ENCODE peak calls at places on chromosomes 1 and 21, in six cellular contexts. U, C, X, D, L and R are unnamed samples. For H3K4me1, the result is how much of the 10 kb centered on the place peaks cover.

GRCh38 chr1:212545941-212546638 is 62.5 kb upstream of the ATF3 start:
- DNase-seq in U (peak), C (no peak), X (no peak), D (no peak), L (peak), R (no peak)

GRCh38 chr1:85359874-85360708 is 83.7 kb upstream of the BCL10 start:
- DNase-seq in U (no peak), C (no peak), X (no peak), D (no peak), L (peak), R (no peak)

GRCh38 chr21:43622796-43623195 is 36.5 kb downstream of the HSF2BP start:
- DNase-seq in U (no peak), C (no peak), X (no peak), D (no peak), L (no peak), R (no peak)

GRCh38 chr1:236175642-236176336 is 33.5 kb downstream of the GPR137B start:
- DNase-seq in U (no peak), C (peak), X (no peak), D (no peak), L (no peak), R (no peak)

GRCh38 chr1:230066466-230067404 is at the start of gene GALNT2:
- DNase-seq in U (peak), C (peak), X (peak), D (peak), L (peak), R (peak)

GRCh38 chr21:20258542-20258941 is 739.7 kb upstream of the NCAM2 start:
- DNase-seq in U (no peak), C (no peak), X (no peak), D (no peak), L (no peak), R (no peak)

GRCh38 chr1:77100870-77101269 is 118.4 kb downstream of the PIGK start:
- DNase-seq in U (no peak), C (no peak), X (no peak), D (no peak), L (no peak), R (no peak)

GRCh38 chr1:62746086-62746808 is 37.7 kb upstream of the ATG4C start:
- DNase-seq in U (no peak), C (peak), X (no peak), D (no peak), L (peak), R (no peak)

GRCh38 chr1:12344611-12345299 is 114.9 kb downstream of the VPS13D start:
- DNase-seq in U (no peak), C (peak), X (no peak), D (no peak), L (peak), R (peak)

GRCh38 chr1:198637157-198637556 is 1.7 kb upstream of the PTPRC start:
- DNase-seq in U (no peak), C (peak), X (no peak), D (no peak), L (no peak), R (no peak)

GRCh38 chr1:198636391-198636790 is 2.4 kb upstream of the PTPRC start:
- DNase-seq in U (no peak), C (no peak), X (no peak), D (no peak), L (no peak), R (no peak)

GRCh38 chr1:198638441-198638840 is 399 bp upstream of the PTPRC start:
- DNase-seq in U (no peak), C (peak), X (no peak), D (no peak), L (no peak), R (no peak)

GRCh38 chr1:198638894-198639319 is at the start of gene PTPRC:
- DNase-seq in U (no peak), C (peak), X (no peak), D (no peak), L (no peak), R (no peak)

DNA sequence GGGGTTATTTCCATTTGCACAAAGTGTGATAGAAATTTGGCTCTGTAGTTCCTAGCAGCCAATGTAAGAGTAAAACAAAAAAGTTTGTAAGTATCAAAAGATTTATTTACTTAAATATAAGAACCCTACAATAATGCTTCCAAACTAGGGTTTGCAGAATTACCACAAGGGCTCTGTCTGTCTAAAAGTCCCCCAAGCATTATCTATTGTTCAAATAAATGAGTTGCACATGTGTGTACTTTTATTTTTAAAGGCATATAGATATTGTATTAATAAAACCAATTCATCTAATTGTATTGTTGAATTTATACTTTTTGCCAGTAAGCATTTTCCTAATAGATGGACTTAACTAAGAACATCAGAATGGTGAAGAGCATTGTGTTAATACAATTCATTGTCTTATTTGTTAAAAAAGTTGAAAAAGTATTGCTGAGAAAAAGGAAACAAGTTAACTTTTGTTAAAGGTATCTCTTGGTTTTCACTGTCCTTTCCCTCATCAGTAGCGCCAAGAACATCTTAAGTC is 864 bp upstream of the PTPRC start:
- DNase-seq in U (no peak), C (no peak), X (no peak), D (no peak), L (no peak), R (no peak)
- H3K4me1 ChIP-seq in U (under half), C (half or more), X (under half), D (under half), L (under half), R (under half)

DNA sequence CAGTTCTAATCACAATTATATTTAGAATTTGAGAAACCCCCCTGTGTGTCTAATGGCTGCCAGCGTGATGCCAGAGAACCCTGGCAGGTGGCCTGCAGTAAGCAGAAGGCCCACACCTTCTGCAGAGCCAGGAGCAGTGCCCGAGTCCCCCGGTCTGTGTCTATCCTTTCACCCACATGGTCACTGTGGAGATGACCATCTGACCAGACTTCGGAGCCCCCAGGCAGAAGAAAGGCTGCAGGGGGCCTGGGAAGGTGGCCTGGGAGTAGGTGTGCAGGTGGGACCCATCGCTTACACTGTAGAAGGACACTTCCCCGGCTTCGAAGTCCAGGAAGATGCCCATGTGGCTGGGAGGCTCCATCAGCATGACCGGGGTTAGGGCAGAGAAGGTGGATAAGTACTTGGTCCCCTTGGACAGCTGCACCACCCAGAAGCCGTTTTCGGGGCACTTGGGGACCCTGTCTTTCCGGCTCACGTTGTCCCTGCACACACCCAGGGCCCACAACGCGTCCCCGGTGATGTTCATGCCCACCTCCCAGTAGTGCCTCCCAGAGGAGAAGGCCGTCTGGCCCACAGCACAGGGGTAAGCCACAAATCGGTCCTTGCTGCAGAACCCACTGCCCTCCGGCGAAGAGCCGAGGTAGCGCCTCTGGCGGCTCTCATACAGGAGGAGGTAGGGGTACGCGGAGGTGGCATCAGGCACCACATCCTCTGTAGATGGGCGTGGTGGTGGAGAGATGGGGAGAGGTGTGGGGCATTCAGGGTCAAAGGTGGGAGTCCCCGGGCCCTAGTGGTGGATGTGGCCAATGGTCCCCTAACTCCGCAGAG is 1.6 kb upstream of the TRIM11 start:
- DNase-seq in U (no peak), C (no peak), X (no peak), D (no peak), L (no peak), R (no peak)
- H3K4me3 ChIP-seq in U (no peak), C (peak), X (peak), D (no peak), L (no peak), R (no peak)

GRCh38 chr1:248824301-248824700 is 1.4 kb downstream of the SH3BP5L start:
- DNase-seq in U (no peak), C (no peak), X (no peak), D (no peak), L (no peak), R (no peak)
- H3K4me1 ChIP-seq in U (under half), C (under half), X (under half), D (under half), L (under half), R (half or more)

GRCh38 chr1:26839339-26839722 is 12.8 kb downstream of the ZDHHC18 start:
- DNase-seq in U (no peak), C (no peak), X (no peak), D (no peak), L (no peak), R (no peak)
- H3K4me3 ChIP-seq in U (no peak), C (no peak), X (no peak), D (no peak), L (no peak), R (no peak)

GRCh38 chr1:53116933-53117332 is 25.5 kb downstream of the SLC1A7 start:
- DNase-seq in U (no peak), C (no peak), X (no peak), D (no peak), L (no peak), R (no peak)
- H3K4me1 ChIP-seq in U (under half), C (under half), X (under half), D (under half), L (under half), R (under half)

DNA sequence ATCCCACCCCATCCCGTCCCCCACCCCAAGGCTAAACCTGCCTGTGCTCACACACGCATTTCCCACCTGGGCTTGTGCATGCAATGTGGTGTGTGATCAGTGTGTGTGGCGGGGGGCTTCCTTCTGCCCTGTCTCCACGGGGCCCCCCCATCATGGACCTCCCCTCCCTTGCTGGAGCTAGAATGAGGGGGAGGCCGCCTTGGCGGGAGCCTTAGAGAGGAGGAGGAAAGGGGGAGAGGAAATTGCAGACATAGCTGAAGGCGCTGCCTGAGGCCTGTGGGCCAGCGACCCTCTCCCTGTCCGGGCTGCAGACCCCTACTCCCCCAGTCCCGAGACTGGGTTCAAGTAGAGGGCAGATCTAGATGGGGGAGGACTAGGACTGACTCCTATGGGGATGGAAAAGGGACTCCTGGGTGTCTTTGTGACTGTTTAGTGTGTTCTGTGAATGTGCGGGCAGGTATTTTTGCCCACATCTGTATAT is 917 bp upstream of the EVA1B start:
- DNase-seq in U (peak), C (no peak), X (no peak), D (no peak), L (peak), R (no peak)
- H3K4me3 ChIP-seq in U (peak), C (no peak), X (peak), D (peak), L (no peak), R (peak)

GRCh38 chr1:209759829-209760359 is 4.0 kb downstream of the TRAF3IP3 start:
- DNase-seq in U (no peak), C (no peak), X (no peak), D (no peak), L (no peak), R (no peak)

GRCh38 chr1:209761021-209761635 is 5.3 kb downstream of the TRAF3IP3 start:
- DNase-seq in U (no peak), C (no peak), X (no peak), D (no peak), L (peak), R (no peak)

GRCh38 chr1:209755926-209756607 is at the start of gene TRAF3IP3:
- DNase-seq in U (no peak), C (peak), X (no peak), D (no peak), L (no peak), R (peak)

GRCh38 chr1:209756608-209757445 is 974 bp downstream of the TRAF3IP3 start:
- DNase-seq in U (no peak), C (peak), X (no peak), D (no peak), L (no peak), R (peak)

GRCh38 chr1:209758360-209758759 is 2.5 kb downstream of the TRAF3IP3 start:
- DNase-seq in U (no peak), C (no peak), X (no peak), D (no peak), L (no peak), R (no peak)
- H3K4me1 ChIP-seq in U (under half), C (under half), X (under half), D (under half), L (under half), R (under half)

DNA sequence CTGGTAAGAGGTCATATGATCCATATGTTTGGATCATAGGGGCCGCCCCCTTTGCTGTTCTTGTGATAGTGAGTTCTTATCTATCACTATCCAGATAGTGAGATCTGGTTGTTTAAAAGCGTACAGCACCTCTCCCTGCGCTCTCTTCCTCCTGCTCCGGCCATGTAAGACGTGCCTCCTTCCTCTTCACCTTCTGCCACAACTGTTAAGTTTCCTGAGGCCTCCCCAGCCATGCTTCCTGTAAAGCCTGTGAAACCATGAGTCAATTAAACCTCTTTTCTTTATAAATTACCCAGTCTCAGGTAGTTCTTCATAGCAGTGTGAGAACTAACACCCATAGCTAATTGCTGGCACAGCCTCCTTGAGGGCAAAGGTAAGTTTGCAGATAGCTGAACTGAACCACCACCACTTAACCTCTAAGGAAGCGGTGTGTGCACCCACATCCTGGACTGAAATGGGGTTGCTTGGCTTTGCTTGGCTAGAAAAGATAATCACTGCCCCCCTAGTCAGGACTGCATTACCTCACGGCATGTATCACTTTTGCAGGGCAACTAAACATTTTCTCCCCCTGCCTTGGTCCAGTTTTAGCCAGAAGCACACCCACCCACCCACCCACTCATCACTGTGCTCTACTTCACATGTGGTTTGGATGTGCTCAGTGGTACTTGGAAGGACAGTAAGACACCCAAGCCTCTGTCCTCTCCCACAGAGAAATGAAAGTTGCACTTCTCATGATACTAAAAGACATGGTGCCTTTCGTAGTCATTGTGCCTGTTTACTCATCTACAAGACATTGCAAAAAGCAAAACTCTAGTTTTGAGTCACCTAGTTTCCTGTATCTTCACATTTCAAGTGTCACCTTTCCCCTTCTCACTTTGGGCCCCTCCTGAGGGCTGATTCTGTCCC is 23.1 kb upstream of the PTAFR start:
- DNase-seq in U (no peak), C (no peak), X (no peak), D (no peak), L (no peak), R (no peak)
- H3K4me3 ChIP-seq in U (no peak), C (no peak), X (no peak), D (no peak), L (no peak), R (no peak)